ENCODE peak calls at places on chromosomes 7 and 10, in seven cellular contexts. Z is fibroblast of mammary gland; I is gastrocnemius medialis; N is activated naive CD4-positive, alpha-beta T cell; K is IMR-90; G is posterior cingulate gyrus; J is BJ. D is an unnamed sample.

GRCh38 chr10:98055875-98056516 is 25.6 kb upstream of the CRTAC1 start:
- DNase-seq in N (no peak), I (no peak), Z (peak), K (peak), J (no peak), G (no peak), D (peak)

GRCh38 chr10:4533626-4534025 is 292.4 kb upstream of the AKR1E2 start:
- DNase-seq in J (no peak), K (no peak), I (no peak), N (no peak), G (no peak), Z (peak), D (peak)

GRCh38 chr7:73832806-73833205 is 2.0 kb downstream of the CLDN4 start:
- DNase-seq in I (no peak), Z (no peak), G (no peak), J (no peak), N (no peak), K (no peak), D (no peak)

GRCh38 chr10:100447648-100448047 is 15.2 kb upstream of the WNT8B start:
- DNase-seq in G (no peak), N (no peak), J (no peak), I (no peak), K (no peak), Z (no peak), D (no peak)

GRCh38 chr10:24873281-24873683 is 79.1 kb downstream of the PRTFDC1 start:
- DNase-seq in Z (peak), N (no peak), G (no peak), K (peak), J (peak), I (peak), D (peak)

GRCh38 chr7:15245801-15246200 is 316.0 kb downstream of the AGMO start:
- DNase-seq in I (no peak), G (no peak), J (no peak), K (no peak), Z (no peak), N (no peak), D (no peak)

GRCh38 chr10:101558671-101559595 is 29.1 kb downstream of the POLL start:
- DNase-seq in J (no peak), Z (no peak), K (no peak), I (no peak), G (no peak), N (no peak), D (no peak)

GRCh38 chr10:19767876-19768275 is 48.4 kb upstream of the PLXDC2 start:
- DNase-seq in Z (no peak), I (no peak), G (no peak), K (no peak), N (no peak), J (no peak), D (no peak)

GRCh38 chr10:89275383-89275782 is 23.8 kb upstream of the LIPA start:
- DNase-seq in G (no peak), I (no peak), K (no peak), J (no peak), N (no peak), Z (peak), D (peak)

GRCh38 chr7:117135553-117135891 is 182.2 kb downstream of the ST7 start:
- DNase-seq in K (no peak), N (no peak), Z (no peak), J (no peak), G (no peak), I (no peak), D (no peak)

GRCh38 chr7:102286237-102287081 is at the start of gene SH2B2:
- DNase-seq in K (peak), I (peak), Z (peak), G (no peak), N (no peak), J (no peak), D (peak)

GRCh38 chr7:45221266-45221665 is 63.7 kb downstream of the RAMP3 start:
- DNase-seq in I (no peak), N (no peak), J (no peak), Z (no peak), K (no peak), G (no peak), D (no peak)

GRCh38 chr7:36280840-36281812 is 108.5 kb upstream of the ANLN start:
- DNase-seq in K (peak), Z (peak), G (peak), N (no peak), J (no peak), I (peak), D (peak)

GRCh38 chr10:62457196-62457595 is 83.0 kb downstream of the ZNF365 start:
- DNase-seq in K (no peak), G (no peak), I (no peak), Z (no peak), N (no peak), J (no peak), D (no peak)

GRCh38 chr7:76428868-76429805 is 4.4 kb downstream of the ZP3 start:
- DNase-seq in I (peak), J (no peak), K (peak), G (no peak), N (no peak), Z (peak), D (no peak)

GRCh38 chr10:117226813-117227451 is 14.0 kb upstream of the SLC18A2 start:
- DNase-seq in N (no peak), G (no peak), I (no peak), Z (peak), J (no peak), K (no peak), D (peak)

GRCh38 chr7:415646-416525 is 103.8 kb downstream of the PDGFA start:
- DNase-seq in G (no peak), N (no peak), Z (no peak), I (no peak), J (no peak), K (no peak), D (no peak)

GRCh38 chr7:114662002-114662677 is 247.5 kb downstream of the FOXP2 start:
- DNase-seq in J (no peak), G (no peak), N (no peak), I (no peak), Z (no peak), K (no peak), D (no peak)

GRCh38 chr10:4717670-4718069 is 108.3 kb upstream of the AKR1E2 start:
- DNase-seq in J (no peak), N (no peak), I (no peak), K (no peak), G (no peak), Z (no peak), D (no peak)

GRCh38 chr10:79400567-79401004 is 44.8 kb downstream of the ZCCHC24 start:
- DNase-seq in G (no peak), N (no peak), K (no peak), I (peak), Z (peak), J (no peak), D (no peak)

GRCh38 chr7:42285383-42285824 is 48.4 kb upstream of the GLI3 start:
- DNase-seq in K (no peak), J (no peak), G (no peak), I (no peak), N (no peak), Z (no peak), D (peak)